ENCODE peak calls at places on chromosomes 6 and 20, in four cellular contexts. E is fibroblast of the aortic adventitia, H is PC-3, B is endothelial cell of umbilical vein. G is an unnamed sample.

GRCh38 chr20:10769700-10770099 is 95.9 kb upstream of the JAG1 start:
- DNase-seq in E (no peak), H (peak; percentile 47), B (peak; percentile 28), G (peak; percentile 11)

GRCh38 chr6:64411226-64411625 is 775.6 kb downstream of the PHF3 start:
- DNase-seq in B (no peak), H (no peak), E (no peak), G (no peak)

GRCh38 chr6:138382498-138383265 is 5.0 kb downstream of the SMIM28 start:
- DNase-seq in B (no peak), E (no peak), H (no peak), G (no peak)

GRCh38 chr20:44683263-44684046 is 31.7 kb upstream of the CCN5 start:
- DNase-seq in H (peak; percentile 87), E (no peak), B (peak; percentile 64), G (peak; percentile 64)

GRCh38 chr20:14604143-14604542 is 266.7 kb upstream of the FLRT3 start:
- DNase-seq in E (no peak), B (no peak), H (no peak), G (no peak)

GRCh38 chr6:137641474-137642077 is 147.4 kb upstream of the OLIG3 start:
- DNase-seq in B (peak; percentile 70), H (peak; percentile 65), E (peak; percentile 89), G (peak; percentile 85)

GRCh38 chr6:141866731-141867502 is 265.8 kb upstream of the GJE1 start:
- DNase-seq in E (peak; percentile 32), H (no peak), B (no peak), G (no peak)

GRCh38 chr6:30954631-30955366 is 14.0 kb downstream of the MUCL3 start:
- DNase-seq in H (no peak), E (no peak), B (no peak), G (no peak)

GRCh38 chr6:159107451-159108260 is 61.5 kb upstream of the FNDC1 start:
- DNase-seq in B (no peak), E (no peak), H (no peak), G (no peak)

GRCh38 chr6:134307870-134308269 is 10.0 kb downstream of the SGK1 start:
- DNase-seq in E (no peak), H (no peak), B (no peak), G (no peak)

GRCh38 chr6:143539106-143539505 is 27.6 kb upstream of the FUCA2 start:
- DNase-seq in B (no peak), E (no peak), H (no peak), G (no peak)

GRCh38 chr6:137365648-137366047 is 128.5 kb downstream of the OLIG3 start:
- DNase-seq in H (no peak), B (no peak), E (no peak), G (no peak)

GRCh38 chr20:10357061-10357708 is 76.8 kb downstream of the MKKS start:
- DNase-seq in E (no peak), H (no peak), B (peak; percentile 91), G (no peak)

GRCh38 chr6:24945046-24945445 is 9.3 kb upstream of the RIPOR2 start:
- DNase-seq in B (no peak), E (no peak), H (no peak), G (no peak)

GRCh38 chr6:67683960-67684359 is 951.1 kb upstream of the ADGRB3 start:
- DNase-seq in B (peak; percentile 53), H (peak; percentile 76), E (peak; percentile 52), G (peak; percentile 65)

GRCh38 chr6:73042892-73043291 is 182.4 kb downstream of the KHDC1L start:
- DNase-seq in E (peak; percentile 27), H (no peak), B (no peak), G (peak; percentile 35)

GRCh38 chr20:3071610-3072529 is at the start of gene OXT:
- DNase-seq in B (peak; percentile 23), H (no peak), E (no peak), G (no peak)

GRCh38 chr6:56764081-56764566 is 121.4 kb upstream of the DST start:
- DNase-seq in H (peak; percentile 61), E (peak; percentile 62), B (peak; percentile 45), G (peak; percentile 64)

GRCh38 chr20:62117362-62117646 is 5.0 kb upstream of the LSM14B start:
- DNase-seq in B (no peak), E (no peak), H (no peak), G (no peak)

GRCh38 chr6:50998905-50999304 is 180.2 kb downstream of the TFAP2B start:
- DNase-seq in B (no peak), H (no peak), E (no peak), G (no peak)

GRCh38 chr20:54085910-54086309 is 15.5 kb upstream of the BCAS1 start:
- DNase-seq in E (no peak), B (no peak), H (no peak), G (no peak)

GRCh38 chr6:158037771-158038170 is 56.1 kb downstream of the SYNJ2 start:
- DNase-seq in B (no peak), E (no peak), H (no peak), G (no peak)

GRCh38 chr20:56400001-56400640 is 7.7 kb downstream of the CSTF1 start:
- DNase-seq in H (peak; percentile 84), B (peak; percentile 74), E (peak; percentile 92), G (peak; percentile 93)

GRCh38 chr6:112357801-112358200 is 10.7 kb downstream of the RFPL4B start:
- DNase-seq in B (peak; percentile 42), H (peak; percentile 46), E (peak; percentile 66), G (peak; percentile 73)

GRCh38 chr6:20096506-20096905 is 115.8 kb downstream of the MBOAT1 start:
- DNase-seq in E (no peak), H (no peak), B (no peak), G (no peak)

GRCh38 chr6:41741625-41742490 is 5.3 kb downstream of the PGC start:
- DNase-seq in B (no peak), H (peak; percentile 66), E (no peak), G (no peak)

GRCh38 chr6:144657691-144658090 is 372.6 kb downstream of the UTRN start:
- DNase-seq in E (no peak), H (no peak), B (no peak), G (no peak)

GRCh38 chr20:37357481-37358365 is 11.8 kb downstream of the SRC start:
- DNase-seq in H (no peak), B (no peak), E (no peak), G (no peak)

DNA sequence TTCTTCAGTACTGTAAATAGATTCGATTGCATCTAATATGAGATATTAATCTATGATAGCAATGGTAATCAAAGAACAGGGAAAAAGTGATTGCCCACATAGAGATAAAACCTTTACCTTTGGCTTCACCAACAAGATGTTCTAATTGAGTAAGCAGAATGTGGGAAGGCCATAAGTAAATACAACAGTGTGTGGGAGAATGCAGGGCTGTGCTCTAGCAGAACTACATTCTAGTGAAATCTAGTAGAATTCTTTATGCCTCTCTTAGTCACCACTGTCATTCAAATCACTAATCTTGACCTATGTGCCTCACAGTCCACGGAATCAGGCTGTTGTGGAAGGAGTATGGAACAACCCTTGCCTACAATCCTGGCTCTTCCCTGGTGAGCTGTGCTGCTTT is 30.4 kb upstream of the MCM9 start:
- DNase-seq in B (no peak), H (no peak), E (no peak), G (peak; percentile 1)
- H3K4me3 ChIP-seq in B (no peak overlapping the region), H (no peak overlapping the region), E (no peak overlapping the region), G (no peak overlapping the region)

GRCh38 chr20:63401384-63402110 is 40.4 kb upstream of the CHRNA4 start:
- DNase-seq in B (no peak), H (no peak), E (no peak), G (no peak)

GRCh38 chr20:63402178-63402859 is 41.2 kb upstream of the CHRNA4 start:
- DNase-seq in B (no peak), H (no peak), E (no peak), G (no peak)

GRCh38 chr20:63399596-63400375 is 38.6 kb upstream of the CHRNA4 start:
- DNase-seq in B (no peak), H (no peak), E (no peak), G (no peak)

GRCh38 chr20:63398744-63399514 is 37.8 kb upstream of the CHRNA4 start:
- DNase-seq in H (no peak), B (no peak), E (no peak), G (no peak)

GRCh38 chr20:63400486-63401210 is 39.5 kb upstream of the CHRNA4 start:
- DNase-seq in H (no peak), B (no peak), E (no peak), G (no peak)
- TF ChIP-seq CTCF in H (no peak), B (no peak), E (no peak), G (no peak)

GRCh38 chr20:59777321-59777705 is 156.1 kb downstream of the SYCP2 start:
- DNase-seq in B (no peak), H (no peak), E (no peak), G (no peak)
- H3K4me3 ChIP-seq in B (no peak overlapping the region), H (no peak overlapping the region), E (no peak overlapping the region), G (no peak overlapping the region)

GRCh38 chr20:49420292-49420691 is 62.2 kb downstream of the KCNB1 start:
- DNase-seq in B (no peak), H (peak; percentile 55), E (no peak), G (no peak)
- TF ChIP-seq CTCF in B (no peak), H (no peak), E (no peak), G (no peak)

GRCh38 chr6:80332013-80332412 is 225.5 kb downstream of the BCKDHB start:
- DNase-seq in H (no peak), E (no peak), B (no peak), G (no peak)
- H3K4me3 ChIP-seq in H (no peak overlapping the region), E (no peak overlapping the region), B (no peak overlapping the region), G (no peak overlapping the region)

GRCh38 chr6:107866606-107867301 is 42.6 kb upstream of the SCML4 start:
- DNase-seq in H (peak; percentile 42), B (peak; percentile 45), E (peak; percentile 42), G (peak; percentile 56)
- TF ChIP-seq CTCF in H (peak; percentile 65), B (peak; percentile 30), E (peak; percentile 56), G (peak; percentile 64)

DNA sequence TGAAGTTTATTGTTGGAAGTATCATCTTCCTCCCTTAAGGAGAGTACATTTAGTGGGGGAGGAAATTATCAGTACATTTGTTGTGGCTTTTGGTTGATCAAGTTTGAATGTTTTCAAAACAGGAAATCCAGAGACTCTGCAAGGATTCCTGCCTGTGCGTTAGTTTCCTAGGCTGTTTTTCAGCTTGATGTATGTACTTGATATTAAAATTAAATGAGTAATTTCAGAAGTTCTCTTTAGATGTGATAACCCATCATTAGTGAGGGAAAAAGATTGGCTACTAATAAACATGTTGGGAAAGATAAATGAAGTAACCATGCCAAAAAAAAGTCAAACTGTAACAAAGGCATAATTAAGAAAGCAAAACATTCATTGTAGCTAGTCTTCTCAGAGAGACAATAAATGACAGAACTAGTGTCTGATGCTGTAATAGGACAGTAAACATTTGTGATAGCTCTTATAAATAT is 88.0 kb upstream of the TULP1 start:
- DNase-seq in H (no peak), E (no peak), B (peak; percentile 81), G (peak; percentile 56)
- H3K4me3 ChIP-seq in H (peak overlapping the region; percentile 50), E (no peak overlapping the region), B (no peak overlapping the region), G (peak overlapping the region; percentile 24)